ENCODE peak calls at places on chromosomes 3 and 15, in ten cellular contexts. One of them, this sample, is unnamed.

GRCh38 chr15:64842986-64843561 is 1.4 kb downstream of the PLEKHO2 start:
- DNase-seq in T-cell: no peak
- DNase-seq in pons: no peak
- DNase-seq in HuH-7.5: no peak
- DNase-seq in HFFc6: peak; percentile 62
- DNase-seq in sciatic nerve: peak; percentile 82
- DNase-seq in GM20000: peak; percentile 52
- DNase-seq in iPS-NIHi11: no peak
- DNase-seq in activated CD4-positive, alpha-beta T cell treated with anti-CD3 and anti-CD28 coated beads for 4 hours: no peak
- DNase-seq in GDM1: peak; percentile 24
- DNase-seq in this sample: peak; percentile 70

GRCh38 chr3:155230382-155230781 is 63.1 kb downstream of the STRIT1 start:
- DNase-seq in GDM1: no peak
- DNase-seq in HFFc6: peak; percentile 67
- DNase-seq in activated CD4-positive, alpha-beta T cell treated with anti-CD3 and anti-CD28 coated beads for 4 hours: no peak
- DNase-seq in iPS-NIHi11: no peak
- DNase-seq in sciatic nerve: no peak
- DNase-seq in T-cell: no peak
- DNase-seq in GM20000: no peak
- DNase-seq in HuH-7.5: no peak
- DNase-seq in pons: no peak
- DNase-seq in this sample: no peak

GRCh38 chr15:63073497-63074172 is 31.1 kb downstream of the TPM1 start:
- DNase-seq in T-cell: no peak
- DNase-seq in activated CD4-positive, alpha-beta T cell treated with anti-CD3 and anti-CD28 coated beads for 4 hours: no peak
- DNase-seq in GM20000: no peak
- DNase-seq in pons: no peak
- DNase-seq in iPS-NIHi11: no peak
- DNase-seq in HuH-7.5: no peak
- DNase-seq in HFFc6: peak; percentile 61
- DNase-seq in GDM1: no peak
- DNase-seq in sciatic nerve: no peak
- DNase-seq in this sample: no peak

GRCh38 chr15:80779658-80780415 is 667 bp downstream of the CEMIP start:
- DNase-seq in T-cell: no peak
- DNase-seq in sciatic nerve: no peak
- DNase-seq in GDM1: no peak
- DNase-seq in pons: no peak
- DNase-seq in GM20000: no peak
- DNase-seq in HFFc6: no peak
- DNase-seq in HuH-7.5: no peak
- DNase-seq in iPS-NIHi11: peak; percentile 55
- DNase-seq in activated CD4-positive, alpha-beta T cell treated with anti-CD3 and anti-CD28 coated beads for 4 hours: no peak
- DNase-seq in this sample: no peak

GRCh38 chr3:107117922-107118576 is 259.2 kb upstream of the CCDC54 start:
- DNase-seq in T-cell: no peak
- DNase-seq in sciatic nerve: peak; percentile 66
- DNase-seq in HuH-7.5: peak; percentile 39
- DNase-seq in iPS-NIHi11: peak; percentile 65
- DNase-seq in activated CD4-positive, alpha-beta T cell treated with anti-CD3 and anti-CD28 coated beads for 4 hours: no peak
- DNase-seq in HFFc6: peak; percentile 64
- DNase-seq in pons: peak; percentile 89
- DNase-seq in GM20000: peak; percentile 45
- DNase-seq in GDM1: no peak
- DNase-seq in this sample: peak; percentile 51

GRCh38 chr3:4836516-4836915 is 142.7 kb upstream of the BHLHE40 start:
- DNase-seq in pons: no peak
- DNase-seq in GDM1: no peak
- DNase-seq in HuH-7.5: no peak
- DNase-seq in iPS-NIHi11: no peak
- DNase-seq in sciatic nerve: no peak
- DNase-seq in HFFc6: no peak
- DNase-seq in GM20000: no peak
- DNase-seq in activated CD4-positive, alpha-beta T cell treated with anti-CD3 and anti-CD28 coated beads for 4 hours: no peak
- DNase-seq in T-cell: no peak
- DNase-seq in this sample: no peak

GRCh38 chr3:134002326-134002725 is 27.4 kb downstream of the SLCO2A1 start:
- DNase-seq in HFFc6: peak; percentile 86
- DNase-seq in iPS-NIHi11: no peak
- DNase-seq in sciatic nerve: no peak
- DNase-seq in pons: no peak
- DNase-seq in GDM1: no peak
- DNase-seq in activated CD4-positive, alpha-beta T cell treated with anti-CD3 and anti-CD28 coated beads for 4 hours: no peak
- DNase-seq in T-cell: no peak
- DNase-seq in HuH-7.5: no peak
- DNase-seq in GM20000: no peak
- DNase-seq in this sample: no peak

GRCh38 chr15:38112406-38112805 is 140.2 kb upstream of the SPRED1 start:
- DNase-seq in HuH-7.5: no peak
- DNase-seq in GDM1: no peak
- DNase-seq in GM20000: no peak
- DNase-seq in iPS-NIHi11: no peak
- DNase-seq in activated CD4-positive, alpha-beta T cell treated with anti-CD3 and anti-CD28 coated beads for 4 hours: no peak
- DNase-seq in pons: no peak
- DNase-seq in HFFc6: no peak
- DNase-seq in sciatic nerve: no peak
- DNase-seq in T-cell: no peak
- DNase-seq in this sample: no peak

GRCh38 chr3:107525101-107525953 is 2.6 kb downstream of the BBX start:
- DNase-seq in iPS-NIHi11: peak; percentile 26
- DNase-seq in pons: peak; percentile 29
- DNase-seq in GDM1: peak; percentile 10
- DNase-seq in HFFc6: no peak
- DNase-seq in T-cell: no peak
- DNase-seq in activated CD4-positive, alpha-beta T cell treated with anti-CD3 and anti-CD28 coated beads for 4 hours: peak; percentile 17
- DNase-seq in sciatic nerve: peak; percentile 67
- DNase-seq in HuH-7.5: peak; percentile 23
- DNase-seq in GM20000: peak; percentile 15
- DNase-seq in this sample: peak; percentile 46

GRCh38 chr3:134463676-134464611 is 21.8 kb downstream of the ANAPC13 start:
- DNase-seq in GM20000: no peak
- DNase-seq in sciatic nerve: peak; percentile 89
- DNase-seq in GDM1: no peak
- DNase-seq in HFFc6: peak; percentile 98
- DNase-seq in activated CD4-positive, alpha-beta T cell treated with anti-CD3 and anti-CD28 coated beads for 4 hours: no peak
- DNase-seq in pons: no peak
- DNase-seq in T-cell: no peak
- DNase-seq in HuH-7.5: no peak
- DNase-seq in iPS-NIHi11: peak; percentile 69
- DNase-seq in this sample: no peak

GRCh38 chr3:64047214-64047613 is 23.9 kb upstream of the PSMD6 start:
- DNase-seq in GDM1: no peak
- DNase-seq in T-cell: no peak
- DNase-seq in pons: no peak
- DNase-seq in HFFc6: no peak
- DNase-seq in GM20000: no peak
- DNase-seq in activated CD4-positive, alpha-beta T cell treated with anti-CD3 and anti-CD28 coated beads for 4 hours: no peak
- DNase-seq in sciatic nerve: no peak
- DNase-seq in HuH-7.5: no peak
- DNase-seq in iPS-NIHi11: no peak
- DNase-seq in this sample: no peak

GRCh38 chr15:68440136-68440535 is 8.2 kb upstream of the ITGA11 start:
- DNase-seq in iPS-NIHi11: no peak
- DNase-seq in activated CD4-positive, alpha-beta T cell treated with anti-CD3 and anti-CD28 coated beads for 4 hours: no peak
- DNase-seq in T-cell: no peak
- DNase-seq in GM20000: no peak
- DNase-seq in HuH-7.5: no peak
- DNase-seq in sciatic nerve: no peak
- DNase-seq in HFFc6: no peak
- DNase-seq in pons: no peak
- DNase-seq in GDM1: no peak
- DNase-seq in this sample: no peak

GRCh38 chr15:35867371-35867770 is 321.4 kb upstream of the DPH6 start:
- DNase-seq in GDM1: no peak
- DNase-seq in activated CD4-positive, alpha-beta T cell treated with anti-CD3 and anti-CD28 coated beads for 4 hours: no peak
- DNase-seq in GM20000: no peak
- DNase-seq in HFFc6: no peak
- DNase-seq in HuH-7.5: no peak
- DNase-seq in T-cell: no peak
- DNase-seq in pons: no peak
- DNase-seq in sciatic nerve: no peak
- DNase-seq in iPS-NIHi11: no peak
- DNase-seq in this sample: no peak

GRCh38 chr3:18393906-18394305 is 31.2 kb downstream of the SATB1 start:
- DNase-seq in GM20000: no peak
- DNase-seq in iPS-NIHi11: no peak
- DNase-seq in HuH-7.5: no peak
- DNase-seq in sciatic nerve: no peak
- DNase-seq in GDM1: no peak
- DNase-seq in pons: no peak
- DNase-seq in HFFc6: no peak
- DNase-seq in T-cell: no peak
- DNase-seq in activated CD4-positive, alpha-beta T cell treated with anti-CD3 and anti-CD28 coated beads for 4 hours: no peak
- DNase-seq in this sample: no peak

GRCh38 chr15:46768287-46768686 is 949.0 kb upstream of the SEMA6D start:
- DNase-seq in iPS-NIHi11: no peak
- DNase-seq in T-cell: no peak
- DNase-seq in activated CD4-positive, alpha-beta T cell treated with anti-CD3 and anti-CD28 coated beads for 4 hours: no peak
- DNase-seq in GDM1: no peak
- DNase-seq in HFFc6: no peak
- DNase-seq in HuH-7.5: no peak
- DNase-seq in sciatic nerve: no peak
- DNase-seq in GM20000: no peak
- DNase-seq in pons: no peak
- DNase-seq in this sample: no peak

GRCh38 chr3:186653079-186653710 is 12.6 kb upstream of the HRG start:
- DNase-seq in sciatic nerve: no peak
- DNase-seq in pons: no peak
- DNase-seq in HuH-7.5: no peak
- DNase-seq in GDM1: no peak
- DNase-seq in iPS-NIHi11: no peak
- DNase-seq in activated CD4-positive, alpha-beta T cell treated with anti-CD3 and anti-CD28 coated beads for 4 hours: no peak
- DNase-seq in T-cell: no peak
- DNase-seq in GM20000: peak; percentile 54
- DNase-seq in HFFc6: no peak
- DNase-seq in this sample: no peak

GRCh38 chr3:95036526-95037021 is 973.7 kb downstream of the NSUN3 start:
- DNase-seq in HFFc6: no peak
- DNase-seq in sciatic nerve: no peak
- DNase-seq in T-cell: no peak
- DNase-seq in activated CD4-positive, alpha-beta T cell treated with anti-CD3 and anti-CD28 coated beads for 4 hours: no peak
- DNase-seq in GDM1: no peak
- DNase-seq in pons: no peak
- DNase-seq in HuH-7.5: no peak
- DNase-seq in iPS-NIHi11: no peak
- DNase-seq in GM20000: no peak
- DNase-seq in this sample: no peak

GRCh38 chr15:101660005-101660404 is 7.8 kb upstream of the TM2D3 start:
- DNase-seq in HuH-7.5: no peak
- DNase-seq in pons: no peak
- DNase-seq in GDM1: no peak
- DNase-seq in activated CD4-positive, alpha-beta T cell treated with anti-CD3 and anti-CD28 coated beads for 4 hours: no peak
- DNase-seq in sciatic nerve: no peak
- DNase-seq in T-cell: no peak
- DNase-seq in iPS-NIHi11: no peak
- DNase-seq in HFFc6: no peak
- DNase-seq in GM20000: no peak
- DNase-seq in this sample: no peak

GRCh38 chr3:143974181-143974876 is 2.7 kb downstream of the DIPK2A start:
- DNase-seq in GDM1: no peak
- DNase-seq in T-cell: no peak
- DNase-seq in HFFc6: no peak
- DNase-seq in iPS-NIHi11: no peak
- DNase-seq in sciatic nerve: no peak
- DNase-seq in HuH-7.5: no peak
- DNase-seq in pons: peak; percentile 73
- DNase-seq in activated CD4-positive, alpha-beta T cell treated with anti-CD3 and anti-CD28 coated beads for 4 hours: no peak
- DNase-seq in GM20000: no peak
- DNase-seq in this sample: no peak

GRCh38 chr3:59994720-59995304 is 945.0 kb upstream of the CFAP20DC start:
- DNase-seq in GDM1: no peak
- DNase-seq in GM20000: no peak
- DNase-seq in pons: no peak
- DNase-seq in T-cell: no peak
- DNase-seq in HuH-7.5: no peak
- DNase-seq in HFFc6: no peak
- DNase-seq in iPS-NIHi11: no peak
- DNase-seq in activated CD4-positive, alpha-beta T cell treated with anti-CD3 and anti-CD28 coated beads for 4 hours: no peak
- DNase-seq in sciatic nerve: no peak
- DNase-seq in this sample: no peak

GRCh38 chr3:144270100-144270499 is 298.5 kb downstream of the DIPK2A start:
- DNase-seq in activated CD4-positive, alpha-beta T cell treated with anti-CD3 and anti-CD28 coated beads for 4 hours: no peak
- DNase-seq in GDM1: peak; percentile 73
- DNase-seq in GM20000: no peak
- DNase-seq in HuH-7.5: no peak
- DNase-seq in sciatic nerve: peak; percentile 57
- DNase-seq in T-cell: no peak
- DNase-seq in iPS-NIHi11: no peak
- DNase-seq in pons: peak; percentile 48
- DNase-seq in HFFc6: no peak
- DNase-seq in this sample: peak; percentile 93

GRCh38 chr3:34213481-34213880 is 415.1 kb downstream of the PDCD6IP start:
- DNase-seq in GM20000: no peak
- DNase-seq in T-cell: no peak
- DNase-seq in GDM1: no peak
- DNase-seq in sciatic nerve: no peak
- DNase-seq in activated CD4-positive, alpha-beta T cell treated with anti-CD3 and anti-CD28 coated beads for 4 hours: no peak
- DNase-seq in iPS-NIHi11: peak; percentile 6
- DNase-seq in HuH-7.5: no peak
- DNase-seq in HFFc6: no peak
- DNase-seq in pons: no peak
- DNase-seq in this sample: no peak

GRCh38 chr3:148158210-148158609 is 539.5 kb upstream of the AGTR1 start:
- DNase-seq in GM20000: no peak
- DNase-seq in HuH-7.5: no peak
- DNase-seq in T-cell: no peak
- DNase-seq in sciatic nerve: no peak
- DNase-seq in activated CD4-positive, alpha-beta T cell treated with anti-CD3 and anti-CD28 coated beads for 4 hours: no peak
- DNase-seq in pons: peak; percentile 68
- DNase-seq in iPS-NIHi11: no peak
- DNase-seq in HFFc6: no peak
- DNase-seq in GDM1: no peak
- DNase-seq in this sample: peak; percentile 20

GRCh38 chr15:59020321-59020720 is 32.9 kb downstream of the RNF111 start:
- DNase-seq in HuH-7.5: no peak
- DNase-seq in sciatic nerve: no peak
- DNase-seq in GM20000: no peak
- DNase-seq in GDM1: no peak
- DNase-seq in HFFc6: no peak
- DNase-seq in activated CD4-positive, alpha-beta T cell treated with anti-CD3 and anti-CD28 coated beads for 4 hours: no peak
- DNase-seq in iPS-NIHi11: no peak
- DNase-seq in pons: no peak
- DNase-seq in T-cell: no peak
- DNase-seq in this sample: no peak

GRCh38 chr15:94683912-94684311 is 452.6 kb downstream of the MCTP2 start:
- DNase-seq in HuH-7.5: no peak
- DNase-seq in T-cell: no peak
- DNase-seq in sciatic nerve: no peak
- DNase-seq in GM20000: no peak
- DNase-seq in pons: no peak
- DNase-seq in iPS-NIHi11: no peak
- DNase-seq in GDM1: no peak
- DNase-seq in HFFc6: no peak
- DNase-seq in activated CD4-positive, alpha-beta T cell treated with anti-CD3 and anti-CD28 coated beads for 4 hours: no peak
- DNase-seq in this sample: no peak

GRCh38 chr3:33920511-33920910 is 122.1 kb downstream of the PDCD6IP start:
- DNase-seq in GDM1: no peak
- DNase-seq in iPS-NIHi11: no peak
- DNase-seq in HuH-7.5: no peak
- DNase-seq in HFFc6: no peak
- DNase-seq in sciatic nerve: no peak
- DNase-seq in activated CD4-positive, alpha-beta T cell treated with anti-CD3 and anti-CD28 coated beads for 4 hours: no peak
- DNase-seq in pons: no peak
- DNase-seq in T-cell: no peak
- DNase-seq in GM20000: no peak
- DNase-seq in this sample: no peak

GRCh38 chr3:8298021-8298954 is 203.3 kb upstream of the LMCD1 start:
- DNase-seq in pons: no peak
- DNase-seq in GM20000: no peak
- DNase-seq in activated CD4-positive, alpha-beta T cell treated with anti-CD3 and anti-CD28 coated beads for 4 hours: no peak
- DNase-seq in iPS-NIHi11: no peak
- DNase-seq in T-cell: no peak
- DNase-seq in sciatic nerve: no peak
- DNase-seq in HuH-7.5: no peak
- DNase-seq in GDM1: no peak
- DNase-seq in HFFc6: no peak
- DNase-seq in this sample: no peak

GRCh38 chr15:59703979-59704796 is 15.1 kb upstream of the BNIP2 start:
- DNase-seq in activated CD4-positive, alpha-beta T cell treated with anti-CD3 and anti-CD28 coated beads for 4 hours: no peak
- DNase-seq in GM20000: no peak
- DNase-seq in T-cell: no peak
- DNase-seq in iPS-NIHi11: no peak
- DNase-seq in sciatic nerve: no peak
- DNase-seq in HuH-7.5: no peak
- DNase-seq in GDM1: no peak
- DNase-seq in HFFc6: no peak
- DNase-seq in pons: no peak
- DNase-seq in this sample: no peak

This sample was measured in Kasumi-1.